ENCODE peak calls at places on chromosomes 7 and 10, in ten cellular contexts. One of them, this sample, is unnamed. For H3K4me1, the result is how much of the 10 kb centered on the place peaks cover.

GRCh38 chr10:122099562-122099961 is 110.6 kb downstream of the TACC2 start:
- DNase-seq in breast epithelium: no peak
- DNase-seq in A549: no peak
- DNase-seq in prostate gland: no peak
- DNase-seq in IMR-90: no peak
- DNase-seq in uterus: no peak
- DNase-seq in HCT116: no peak
- DNase-seq in ovary: no peak
- DNase-seq in H1: no peak
- DNase-seq in right lobe of liver: no peak
- DNase-seq in this sample: no peak

GRCh38 chr7:7176421-7177043 is 5.8 kb upstream of the C1GALT1 start:
- DNase-seq in breast epithelium: no peak
- DNase-seq in A549: peak
- DNase-seq in prostate gland: no peak
- DNase-seq in IMR-90: peak
- DNase-seq in uterus: no peak
- DNase-seq in HCT116: peak
- DNase-seq in ovary: no peak
- DNase-seq in H1: no peak
- DNase-seq in right lobe of liver: no peak
- DNase-seq in this sample: no peak

GRCh38 chr7:75982306-75983064 is 11.9 kb downstream of the TMEM120A start:
- DNase-seq in breast epithelium: no peak
- DNase-seq in A549: no peak
- DNase-seq in prostate gland: no peak
- DNase-seq in IMR-90: no peak
- DNase-seq in uterus: no peak
- DNase-seq in HCT116: no peak
- DNase-seq in ovary: no peak
- DNase-seq in H1: no peak
- DNase-seq in right lobe of liver: peak
- DNase-seq in this sample: no peak

GRCh38 chr7:114554781-114555537 is 140.3 kb downstream of the FOXP2 start:
- DNase-seq in breast epithelium: no peak
- DNase-seq in A549: no peak
- DNase-seq in prostate gland: no peak
- DNase-seq in IMR-90: peak
- DNase-seq in uterus: no peak
- DNase-seq in HCT116: peak
- DNase-seq in ovary: no peak
- DNase-seq in H1: no peak
- DNase-seq in right lobe of liver: no peak
- DNase-seq in this sample: no peak

GRCh38 chr7:123003539-123004126 is 8.1 kb upstream of the TAS2R16 start:
- DNase-seq in breast epithelium: no peak
- DNase-seq in A549: no peak
- DNase-seq in prostate gland: no peak
- DNase-seq in IMR-90: no peak
- DNase-seq in uterus: no peak
- DNase-seq in HCT116: no peak
- DNase-seq in ovary: no peak
- DNase-seq in H1: no peak
- DNase-seq in right lobe of liver: no peak
- DNase-seq in this sample: no peak

GRCh38 chr10:29618341-29619171 is 16.2 kb downstream of the SVIL start:
- DNase-seq in breast epithelium: peak
- DNase-seq in A549: no peak
- DNase-seq in prostate gland: peak
- DNase-seq in IMR-90: peak
- DNase-seq in uterus: peak
- DNase-seq in HCT116: no peak
- DNase-seq in ovary: peak
- DNase-seq in H1: no peak
- DNase-seq in right lobe of liver: peak
- DNase-seq in this sample: no peak

GRCh38 chr10:115898242-115898641 is 374.8 kb downstream of the GFRA1 start:
- DNase-seq in breast epithelium: no peak
- DNase-seq in A549: no peak
- DNase-seq in prostate gland: no peak
- DNase-seq in IMR-90: no peak
- DNase-seq in uterus: no peak
- DNase-seq in HCT116: no peak
- DNase-seq in ovary: no peak
- DNase-seq in H1: no peak
- DNase-seq in right lobe of liver: no peak
- DNase-seq in this sample: no peak

GRCh38 chr7:112160130-112160770 is 45.9 kb downstream of the DOCK4 start:
- DNase-seq in breast epithelium: no peak
- DNase-seq in A549: peak
- DNase-seq in prostate gland: no peak
- DNase-seq in IMR-90: peak
- DNase-seq in uterus: peak
- DNase-seq in HCT116: no peak
- DNase-seq in ovary: no peak
- DNase-seq in H1: no peak
- DNase-seq in right lobe of liver: no peak
- DNase-seq in this sample: no peak

GRCh38 chr10:1272079-1272478 is 215.9 kb downstream of the WDR37 start:
- DNase-seq in breast epithelium: no peak
- DNase-seq in A549: no peak
- DNase-seq in prostate gland: no peak
- DNase-seq in IMR-90: no peak
- DNase-seq in uterus: no peak
- DNase-seq in HCT116: no peak
- DNase-seq in ovary: no peak
- DNase-seq in H1: no peak
- DNase-seq in right lobe of liver: no peak
- DNase-seq in this sample: no peak

GRCh38 chr10:96910488-96911395 is 78.6 kb downstream of the LCOR start:
- DNase-seq in breast epithelium: no peak
- DNase-seq in A549: peak
- DNase-seq in prostate gland: no peak
- DNase-seq in IMR-90: peak
- DNase-seq in uterus: no peak
- DNase-seq in HCT116: peak
- DNase-seq in ovary: no peak
- DNase-seq in H1: no peak
- DNase-seq in right lobe of liver: no peak
- DNase-seq in this sample: no peak

GRCh38 chr7:28070311-28071055 is 110.1 kb downstream of the JAZF1 start:
- DNase-seq in breast epithelium: no peak
- DNase-seq in A549: no peak
- DNase-seq in prostate gland: no peak
- DNase-seq in IMR-90: no peak
- DNase-seq in uterus: no peak
- DNase-seq in HCT116: no peak
- DNase-seq in ovary: no peak
- DNase-seq in H1: no peak
- DNase-seq in right lobe of liver: no peak
- DNase-seq in this sample: no peak

GRCh38 chr7:119270045-119270464 is 1002.9 kb upstream of the KCND2 start:
- DNase-seq in breast epithelium: peak
- DNase-seq in A549: peak
- DNase-seq in prostate gland: no peak
- DNase-seq in IMR-90: peak
- DNase-seq in uterus: peak
- DNase-seq in HCT116: peak
- DNase-seq in ovary: peak
- DNase-seq in H1: peak
- DNase-seq in right lobe of liver: peak
- DNase-seq in this sample: no peak

GRCh38 chr10:100829103-100829870 is 83.5 kb upstream of the SLF2 start:
- DNase-seq in breast epithelium: no peak
- DNase-seq in A549: peak
- DNase-seq in prostate gland: no peak
- DNase-seq in IMR-90: no peak
- DNase-seq in uterus: no peak
- DNase-seq in HCT116: no peak
- DNase-seq in ovary: no peak
- DNase-seq in H1: no peak
- DNase-seq in right lobe of liver: no peak
- DNase-seq in this sample: no peak

GRCh38 chr10:79082631-79083581 is 14.1 kb downstream of the ZMIZ1 start:
- DNase-seq in breast epithelium: no peak
- DNase-seq in A549: no peak
- DNase-seq in prostate gland: no peak
- DNase-seq in IMR-90: peak
- DNase-seq in uterus: no peak
- DNase-seq in HCT116: no peak
- DNase-seq in ovary: no peak
- DNase-seq in H1: no peak
- DNase-seq in right lobe of liver: no peak
- DNase-seq in this sample: no peak

GRCh38 chr7:51141451-51141971 is 175.1 kb downstream of the COBL start:
- DNase-seq in breast epithelium: no peak
- DNase-seq in A549: peak
- DNase-seq in prostate gland: no peak
- DNase-seq in IMR-90: peak
- DNase-seq in uterus: no peak
- DNase-seq in HCT116: no peak
- DNase-seq in ovary: no peak
- DNase-seq in H1: no peak
- DNase-seq in right lobe of liver: no peak
- DNase-seq in this sample: no peak

GRCh38 chr7:158809596-158809995 is 19.7 kb downstream of the ESYT2 start:
- DNase-seq in breast epithelium: no peak
- DNase-seq in A549: no peak
- DNase-seq in prostate gland: no peak
- DNase-seq in IMR-90: peak
- DNase-seq in uterus: no peak
- DNase-seq in HCT116: no peak
- DNase-seq in ovary: no peak
- DNase-seq in H1: no peak
- DNase-seq in right lobe of liver: no peak
- DNase-seq in this sample: no peak

GRCh38 chr10:61750943-61751471 is 88.3 kb downstream of the CABCOCO1 start:
- DNase-seq in breast epithelium: peak
- DNase-seq in A549: peak
- DNase-seq in prostate gland: no peak
- DNase-seq in IMR-90: peak
- DNase-seq in uterus: peak
- DNase-seq in HCT116: peak
- DNase-seq in ovary: peak
- DNase-seq in H1: peak
- DNase-seq in right lobe of liver: peak
- DNase-seq in this sample: peak

GRCh38 chr10:75342397-75342796 is 59.2 kb downstream of the ZNF503 start:
- DNase-seq in breast epithelium: no peak
- DNase-seq in A549: no peak
- DNase-seq in prostate gland: no peak
- DNase-seq in IMR-90: no peak
- DNase-seq in uterus: no peak
- DNase-seq in HCT116: no peak
- DNase-seq in ovary: no peak
- DNase-seq in H1: no peak
- DNase-seq in right lobe of liver: no peak
- DNase-seq in this sample: no peak
- H3K4me1 ChIP-seq in breast epithelium: under half
- H3K4me1 ChIP-seq in A549: under half
- H3K4me1 ChIP-seq in prostate gland: under half
- H3K4me1 ChIP-seq in IMR-90: under half
- H3K4me1 ChIP-seq in uterus: under half
- H3K4me1 ChIP-seq in HCT116: under half
- H3K4me1 ChIP-seq in ovary: under half
- H3K4me1 ChIP-seq in H1: under half
- H3K4me1 ChIP-seq in right lobe of liver: under half
- H3K4me1 ChIP-seq in this sample: under half

DNA sequence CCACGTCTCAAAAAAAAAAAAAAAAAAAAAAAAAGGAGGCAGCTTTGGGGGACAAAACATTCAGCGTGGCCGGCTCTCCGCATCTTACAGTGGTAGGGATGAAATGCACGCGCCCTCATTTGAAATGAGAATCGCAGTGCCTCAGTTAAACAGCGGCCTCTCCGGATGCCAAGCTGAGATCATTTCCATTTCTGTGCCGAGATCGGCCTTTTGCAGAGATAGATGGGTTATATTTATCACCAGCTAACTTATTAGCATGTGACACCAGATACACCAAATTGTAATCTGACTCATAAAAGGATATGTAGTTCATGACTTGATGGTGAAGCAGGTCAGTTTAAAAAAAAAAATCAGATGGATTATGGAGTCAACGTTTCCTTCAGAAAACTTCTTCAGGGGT is 138.7 kb downstream of the CUX1 start:
- DNase-seq in breast epithelium: no peak
- DNase-seq in A549: no peak
- DNase-seq in prostate gland: no peak
- DNase-seq in IMR-90: no peak
- DNase-seq in uterus: no peak
- DNase-seq in HCT116: no peak
- DNase-seq in ovary: no peak
- DNase-seq in H1: no peak
- DNase-seq in right lobe of liver: no peak
- DNase-seq in this sample: no peak
- TF ChIP-seq POLR2A in breast epithelium: no peak
- TF ChIP-seq POLR2A in A549: no peak
- TF ChIP-seq POLR2A in prostate gland: no peak
- TF ChIP-seq POLR2A in IMR-90: no peak
- TF ChIP-seq POLR2A in uterus: no peak
- TF ChIP-seq POLR2A in HCT116: no peak
- TF ChIP-seq POLR2A in ovary: no peak
- TF ChIP-seq POLR2A in H1: no peak
- TF ChIP-seq POLR2A in right lobe of liver: no peak
- TF ChIP-seq POLR2A in this sample: no peak

DNA sequence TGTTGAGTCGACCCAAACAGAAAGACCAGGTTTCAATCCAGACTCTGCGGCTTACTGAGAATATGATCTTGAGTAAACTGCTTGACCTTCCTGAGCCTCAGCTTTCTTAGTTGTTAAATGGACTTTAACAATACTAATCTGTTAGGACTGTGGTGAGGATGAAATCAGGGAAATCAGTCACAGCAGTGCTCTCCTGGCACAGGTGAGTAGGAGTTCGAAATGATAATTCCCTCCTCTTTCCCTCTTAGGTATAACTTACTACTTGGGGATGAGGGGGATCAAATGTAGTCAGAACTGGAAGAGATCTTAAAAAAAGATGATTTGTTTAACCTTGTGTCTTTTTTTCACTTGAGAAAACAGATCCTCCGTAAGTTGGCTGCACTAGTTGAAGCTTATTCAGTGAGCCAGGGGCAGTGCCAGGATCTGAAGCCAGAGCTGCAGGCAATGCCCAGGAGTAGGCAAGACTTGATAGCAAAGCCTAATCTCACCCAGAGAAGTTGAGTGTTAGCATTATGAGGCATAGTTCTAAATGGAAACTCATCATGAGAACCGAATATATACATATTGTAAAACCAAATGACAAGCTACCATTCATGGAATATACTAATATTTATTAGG is 1.8 kb upstream of the MAGI2 start:
- DNase-seq in breast epithelium: no peak
- DNase-seq in A549: no peak
- DNase-seq in prostate gland: no peak
- DNase-seq in IMR-90: no peak
- DNase-seq in uterus: no peak
- DNase-seq in HCT116: no peak
- DNase-seq in ovary: no peak
- DNase-seq in H1: no peak
- DNase-seq in right lobe of liver: no peak
- DNase-seq in this sample: no peak
- H3K4me1 ChIP-seq in breast epithelium: under half
- H3K4me1 ChIP-seq in A549: under half
- H3K4me1 ChIP-seq in prostate gland: under half
- H3K4me1 ChIP-seq in IMR-90: under half
- H3K4me1 ChIP-seq in uterus: under half
- H3K4me1 ChIP-seq in HCT116: under half
- H3K4me1 ChIP-seq in ovary: under half
- H3K4me1 ChIP-seq in H1: under half
- H3K4me1 ChIP-seq in right lobe of liver: under half
- H3K4me1 ChIP-seq in this sample: under half

GRCh38 chr10:32981760-32982159 is 23.7 kb upstream of the ITGB1 start:
- DNase-seq in breast epithelium: no peak
- DNase-seq in A549: no peak
- DNase-seq in prostate gland: no peak
- DNase-seq in IMR-90: peak
- DNase-seq in uterus: peak
- DNase-seq in HCT116: no peak
- DNase-seq in ovary: peak
- DNase-seq in H1: no peak
- DNase-seq in right lobe of liver: no peak
- DNase-seq in this sample: no peak
- TF ChIP-seq POLR2A in breast epithelium: no peak
- TF ChIP-seq POLR2A in A549: peak
- TF ChIP-seq POLR2A in prostate gland: peak
- TF ChIP-seq POLR2A in IMR-90: peak
- TF ChIP-seq POLR2A in uterus: peak
- TF ChIP-seq POLR2A in HCT116: no peak
- TF ChIP-seq POLR2A in ovary: no peak
- TF ChIP-seq POLR2A in H1: no peak
- TF ChIP-seq POLR2A in right lobe of liver: peak
- TF ChIP-seq POLR2A in this sample: no peak

This sample was measured in suprapubic skin.